ENCODE peak calls at places on chromosomes 5 and 9, in eight cellular contexts. Y is NCI-H82; Q is NCI-H774; V is spleen; B is HuH-7; W is gastrocnemius medialis; M is effector memory CD4-positive, alpha-beta T cell; A is activated naive CD4-positive, alpha-beta T cell. D is an unnamed sample.

GRCh38 chr9:114958021-114958846 is 27.8 kb upstream of the TNFSF8 start:
- DNase-seq in Y (no peak), Q (no peak), V (peak), B (no peak), W (peak), M (no peak), A (no peak), D (no peak)

GRCh38 chr9:89380437-89381307 is 62.4 kb downstream of the SECISBP2 start:
- DNase-seq in Y (peak), Q (no peak), V (peak), B (no peak), W (no peak), M (no peak), A (no peak), D (peak)

GRCh38 chr5:60611099-60611719 is 88.8 kb downstream of the DEPDC1B start:
- DNase-seq in Y (no peak), Q (no peak), V (no peak), B (no peak), W (no peak), M (no peak), A (no peak), D (no peak)

GRCh38 chr9:94697972-94698581 is 28.4 kb upstream of the AOPEP start:
- DNase-seq in Y (no peak), Q (no peak), V (no peak), B (no peak), W (no peak), M (no peak), A (no peak), D (peak)

GRCh38 chr5:56856779-56857178 is 41.4 kb downstream of the MAP3K1 start:
- DNase-seq in Y (no peak), Q (no peak), V (no peak), B (no peak), W (no peak), M (no peak), A (no peak), D (no peak)

GRCh38 chr5:172347653-172348052 is 64.1 kb upstream of the UBTD2 start:
- DNase-seq in Y (no peak), Q (no peak), V (no peak), B (no peak), W (no peak), M (no peak), A (no peak), D (no peak)

GRCh38 chr9:69176446-69177135 is 2.5 kb downstream of the TJP2 start:
- DNase-seq in Y (peak), Q (no peak), V (no peak), B (no peak), W (no peak), M (no peak), A (no peak), D (no peak)

GRCh38 chr9:116175616-116176015 is 22.0 kb downstream of the PAPPA start:
- DNase-seq in Y (no peak), Q (no peak), V (no peak), B (no peak), W (no peak), M (no peak), A (no peak), D (peak)

GRCh38 chr5:139675825-139676224 is 27.7 kb downstream of the CXXC5 start:
- DNase-seq in Y (no peak), Q (no peak), V (no peak), B (no peak), W (no peak), M (no peak), A (no peak), D (no peak)

GRCh38 chr5:160555836-160556660 is 134.4 kb downstream of the PTTG1 start:
- DNase-seq in Y (no peak), Q (peak), V (no peak), B (no peak), W (no peak), M (no peak), A (no peak), D (no peak)